ENCODE peak calls at places on chromosomes 11 and 22, in seven cellular contexts. One of them, this sample, is unnamed.
A peak's percentile ranks its signal among the peaks of the same experiment; 100 is the strongest.

GRCh38 chr11:70016666-70017347 is 61.3 kb upstream of the ANO1 start:
- DNase-seq in AG09309: peak; percentile 40
- DNase-seq in pancreas: no peak
- DNase-seq in brain microvascular endothelial cell: peak; percentile 36
- DNase-seq in lower leg skin: no peak
- DNase-seq in kidney: no peak
- DNase-seq in choroid plexus epithelial cell: peak; percentile 22
- DNase-seq in this sample: peak; percentile 69

GRCh38 chr11:65411681-65412070 is 10.9 kb upstream of the NEAT1 start:
- DNase-seq in AG09309: no peak
- DNase-seq in kidney: peak; percentile 39
- DNase-seq in choroid plexus epithelial cell: no peak
- DNase-seq in brain microvascular endothelial cell: no peak
- DNase-seq in lower leg skin: no peak
- DNase-seq in pancreas: no peak
- DNase-seq in this sample: no peak

GRCh38 chr11:61477734-61478148 is 30.8 kb upstream of the LRRC10B start:
- DNase-seq in AG09309: no peak
- DNase-seq in lower leg skin: no peak
- DNase-seq in brain microvascular endothelial cell: no peak
- DNase-seq in pancreas: no peak
- DNase-seq in choroid plexus epithelial cell: no peak
- DNase-seq in kidney: no peak
- DNase-seq in this sample: peak; percentile 37

GRCh38 chr11:19232910-19233503 is 7.7 kb downstream of the E2F8 start:
- DNase-seq in AG09309: peak; percentile 55
- DNase-seq in kidney: no peak
- DNase-seq in pancreas: no peak
- DNase-seq in choroid plexus epithelial cell: peak; percentile 81
- DNase-seq in lower leg skin: no peak
- DNase-seq in brain microvascular endothelial cell: peak; percentile 60
- DNase-seq in this sample: peak; percentile 93

GRCh38 chr11:76719686-76720085 is 49.1 kb upstream of the LRRC32 start:
- DNase-seq in pancreas: no peak
- DNase-seq in brain microvascular endothelial cell: no peak
- DNase-seq in choroid plexus epithelial cell: no peak
- DNase-seq in AG09309: no peak
- DNase-seq in kidney: no peak
- DNase-seq in lower leg skin: no peak
- DNase-seq in this sample: no peak

GRCh38 chr11:8102296-8102915 is 21.4 kb downstream of the TUB start:
- DNase-seq in pancreas: no peak
- DNase-seq in lower leg skin: no peak
- DNase-seq in kidney: no peak
- DNase-seq in choroid plexus epithelial cell: no peak
- DNase-seq in brain microvascular endothelial cell: no peak
- DNase-seq in AG09309: no peak
- DNase-seq in this sample: no peak

GRCh38 chr11:93198221-93198650 is 445 bp upstream of the SLC36A4 start:
- DNase-seq in pancreas: no peak
- DNase-seq in AG09309: no peak
- DNase-seq in lower leg skin: no peak
- DNase-seq in brain microvascular endothelial cell: peak; percentile 7
- DNase-seq in kidney: no peak
- DNase-seq in choroid plexus epithelial cell: peak; percentile 58
- DNase-seq in this sample: peak; percentile 50

GRCh38 chr11:71543866-71544265 is 4.4 kb upstream of the KRTAP5-9 start:
- DNase-seq in brain microvascular endothelial cell: no peak
- DNase-seq in kidney: no peak
- DNase-seq in lower leg skin: no peak
- DNase-seq in AG09309: no peak
- DNase-seq in pancreas: no peak
- DNase-seq in choroid plexus epithelial cell: no peak
- DNase-seq in this sample: no peak

GRCh38 chr11:111320728-111321568 is 22.6 kb downstream of the POU2AF3 start:
- DNase-seq in brain microvascular endothelial cell: no peak
- DNase-seq in AG09309: no peak
- DNase-seq in lower leg skin: no peak
- DNase-seq in choroid plexus epithelial cell: peak; percentile 31
- DNase-seq in kidney: no peak
- DNase-seq in pancreas: peak; percentile 48
- DNase-seq in this sample: no peak

GRCh38 chr22:50524664-50525103 is 714 bp downstream of the SCO2 start:
- DNase-seq in kidney: no peak
- DNase-seq in lower leg skin: no peak
- DNase-seq in choroid plexus epithelial cell: no peak
- DNase-seq in AG09309: no peak
- DNase-seq in brain microvascular endothelial cell: no peak
- DNase-seq in pancreas: no peak
- DNase-seq in this sample: no peak

GRCh38 chr11:117734596-117734995 is 62.4 kb downstream of the DSCAML1 start:
- DNase-seq in choroid plexus epithelial cell: no peak
- DNase-seq in kidney: no peak
- DNase-seq in lower leg skin: no peak
- DNase-seq in AG09309: no peak
- DNase-seq in pancreas: no peak
- DNase-seq in brain microvascular endothelial cell: no peak
- DNase-seq in this sample: no peak

DNA sequence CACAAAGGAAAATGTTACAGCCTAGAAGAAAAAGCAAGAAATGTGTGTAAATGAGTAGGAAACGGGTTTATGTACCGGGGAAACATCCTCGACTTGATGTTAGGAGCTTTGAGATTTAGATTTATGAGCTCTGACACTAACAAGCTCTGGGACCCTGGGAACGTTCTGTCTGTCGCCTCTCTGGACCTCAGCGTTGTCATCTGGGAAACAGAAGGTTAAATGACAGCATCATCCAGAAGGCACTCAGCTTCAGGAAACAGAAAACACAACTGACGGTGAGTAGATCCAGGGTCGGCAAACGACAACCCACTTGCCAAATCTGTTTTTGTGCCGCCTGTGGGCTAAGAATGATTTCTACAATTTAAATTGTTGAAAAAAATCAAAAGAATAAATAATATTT is 46.9 kb upstream of the SYT13 start:
- DNase-seq in lower leg skin: no peak
- DNase-seq in pancreas: no peak
- DNase-seq in choroid plexus epithelial cell: no peak
- DNase-seq in brain microvascular endothelial cell: no peak
- DNase-seq in kidney: no peak
- DNase-seq in AG09309: no peak
- DNase-seq in this sample: peak; percentile 8
- H3K4me3 ChIP-seq in lower leg skin: no peak overlapping the region
- H3K4me3 ChIP-seq in pancreas: peak overlapping the region; percentile 3
- H3K4me3 ChIP-seq in choroid plexus epithelial cell: peak overlapping the region; percentile 31
- H3K4me3 ChIP-seq in brain microvascular endothelial cell: no peak overlapping the region
- H3K4me3 ChIP-seq in kidney: peak overlapping the region; percentile 44
- H3K4me3 ChIP-seq in AG09309: peak overlapping the region; percentile 9
- H3K4me3 ChIP-seq in this sample: no peak overlapping the region

GRCh38 chr11:125370561-125371389 is 125.3 kb downstream of the FEZ1 start:
- DNase-seq in choroid plexus epithelial cell: no peak
- DNase-seq in AG09309: no peak
- DNase-seq in kidney: no peak
- DNase-seq in lower leg skin: no peak
- DNase-seq in brain microvascular endothelial cell: no peak
- DNase-seq in pancreas: no peak
- DNase-seq in this sample: no peak
- H3K4me3 ChIP-seq in choroid plexus epithelial cell: no peak overlapping the region
- H3K4me3 ChIP-seq in AG09309: no peak overlapping the region
- H3K4me3 ChIP-seq in kidney: no peak overlapping the region
- H3K4me3 ChIP-seq in lower leg skin: no peak overlapping the region
- H3K4me3 ChIP-seq in brain microvascular endothelial cell: no peak overlapping the region
- H3K4me3 ChIP-seq in pancreas: no peak overlapping the region
- H3K4me3 ChIP-seq in this sample: no peak overlapping the region

DNA sequence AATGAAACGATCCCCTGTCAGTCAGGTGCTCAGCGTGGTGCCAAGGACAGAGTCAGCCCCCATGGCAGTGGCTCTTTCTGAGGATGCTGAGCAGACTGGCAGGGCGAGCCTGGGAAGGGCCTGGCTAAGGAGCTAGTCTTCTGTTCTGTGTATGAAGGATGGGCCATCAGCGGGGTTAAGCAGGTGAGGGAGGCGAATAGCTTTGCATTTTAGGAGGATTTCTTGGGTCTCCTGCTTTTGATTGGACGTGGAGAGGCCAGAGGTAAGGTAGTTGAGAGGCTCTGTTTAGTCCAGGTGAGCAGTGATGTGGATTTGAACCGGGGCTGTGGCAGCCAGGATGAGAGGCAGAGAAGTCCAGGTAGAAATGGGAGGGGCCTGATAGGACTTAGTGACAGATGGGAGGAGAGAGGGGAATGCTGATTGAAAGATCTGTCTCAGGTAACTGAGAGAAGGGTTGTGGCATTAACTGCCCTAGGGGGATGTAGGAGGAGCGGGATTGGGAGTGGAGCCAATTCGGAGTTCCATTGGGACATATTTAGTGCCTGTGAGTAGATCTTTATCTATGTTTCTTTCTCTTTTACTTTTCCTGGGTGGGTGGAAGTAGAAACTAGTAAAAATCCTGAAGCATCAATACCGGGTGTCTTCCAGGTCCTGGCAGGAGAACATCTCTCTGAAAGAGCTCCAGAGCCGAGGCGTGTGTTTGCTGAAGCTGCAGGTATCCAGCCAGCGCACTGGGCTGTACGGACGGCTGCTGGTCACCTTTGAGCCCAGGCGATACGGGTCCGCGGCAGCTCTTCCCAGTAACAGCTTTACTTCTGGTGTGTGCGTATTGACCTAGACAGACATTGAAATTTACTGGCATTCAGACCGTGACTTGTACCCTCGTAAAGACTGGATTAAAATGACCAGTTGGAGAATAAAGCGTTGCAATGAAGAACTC is 2.0 kb downstream of the IGHMBP2 start:
- DNase-seq in AG09309: no peak
- DNase-seq in choroid plexus epithelial cell: no peak
- DNase-seq in pancreas: no peak
- DNase-seq in brain microvascular endothelial cell: no peak
- DNase-seq in kidney: peak; percentile 44
- DNase-seq in lower leg skin: no peak
- DNase-seq in this sample: no peak
- H3K4me3 ChIP-seq in AG09309: no peak overlapping the region
- H3K4me3 ChIP-seq in choroid plexus epithelial cell: no peak overlapping the region
- H3K4me3 ChIP-seq in pancreas: peak overlapping the region; percentile 90
- H3K4me3 ChIP-seq in brain microvascular endothelial cell: no peak overlapping the region
- H3K4me3 ChIP-seq in kidney: no peak overlapping the region
- H3K4me3 ChIP-seq in lower leg skin: no peak overlapping the region
- H3K4me3 ChIP-seq in this sample: no peak overlapping the region

GRCh38 chr11:12556788-12557384 is 117.3 kb upstream of the TEAD1 start:
- DNase-seq in pancreas: peak; percentile 44
- DNase-seq in lower leg skin: peak; percentile 49
- DNase-seq in kidney: peak; percentile 89
- DNase-seq in AG09309: peak; percentile 89
- DNase-seq in brain microvascular endothelial cell: peak; percentile 81
- DNase-seq in choroid plexus epithelial cell: peak; percentile 73
- DNase-seq in this sample: peak; percentile 98
- H3K4me3 ChIP-seq in pancreas: no peak overlapping the region
- H3K4me3 ChIP-seq in lower leg skin: no peak overlapping the region
- H3K4me3 ChIP-seq in kidney: no peak overlapping the region
- H3K4me3 ChIP-seq in AG09309: no peak overlapping the region
- H3K4me3 ChIP-seq in brain microvascular endothelial cell: no peak overlapping the region
- H3K4me3 ChIP-seq in choroid plexus epithelial cell: no peak overlapping the region
- H3K4me3 ChIP-seq in this sample: no peak overlapping the region